ENCODE peak calls at places on chromosomes 2 and 18, in nine cellular contexts. One of them, this sample, is unnamed.

GRCh38 chr2:113806217-113806913 is 49.9 kb upstream of the SLC35F5 start:
- DNase-seq in NCI-H1930: no peak
- DNase-seq in MG63: no peak
- DNase-seq in RPMI7951: peak
- DNase-seq in bronchial epithelial cell: no peak
- DNase-seq in aorta: no peak
- DNase-seq in CMK: no peak
- DNase-seq in stromal cell of bone marrow: no peak
- DNase-seq in AG09309: no peak
- DNase-seq in this sample: peak

GRCh38 chr18:24395049-24395780 is 2.4 kb downstream of the OSBPL1A start:
- DNase-seq in NCI-H1930: no peak
- DNase-seq in MG63: no peak
- DNase-seq in RPMI7951: peak
- DNase-seq in bronchial epithelial cell: peak
- DNase-seq in aorta: no peak
- DNase-seq in CMK: no peak
- DNase-seq in stromal cell of bone marrow: no peak
- DNase-seq in AG09309: no peak
- DNase-seq in this sample: no peak

GRCh38 chr2:224671731-224672130 is 44.4 kb downstream of the CCDC195 start:
- DNase-seq in NCI-H1930: no peak
- DNase-seq in MG63: no peak
- DNase-seq in RPMI7951: no peak
- DNase-seq in bronchial epithelial cell: no peak
- DNase-seq in aorta: no peak
- DNase-seq in CMK: no peak
- DNase-seq in stromal cell of bone marrow: no peak
- DNase-seq in AG09309: no peak
- DNase-seq in this sample: peak

GRCh38 chr18:74110149-74110548 is 37.5 kb downstream of the FBXO15 start:
- DNase-seq in NCI-H1930: no peak
- DNase-seq in MG63: no peak
- DNase-seq in RPMI7951: no peak
- DNase-seq in bronchial epithelial cell: no peak
- DNase-seq in aorta: no peak
- DNase-seq in CMK: no peak
- DNase-seq in stromal cell of bone marrow: no peak
- DNase-seq in AG09309: no peak
- DNase-seq in this sample: no peak

GRCh38 chr2:38446418-38446817 is 69.3 kb upstream of the ATL2 start:
- DNase-seq in NCI-H1930: no peak
- DNase-seq in MG63: no peak
- DNase-seq in RPMI7951: peak
- DNase-seq in bronchial epithelial cell: no peak
- DNase-seq in aorta: no peak
- DNase-seq in CMK: no peak
- DNase-seq in stromal cell of bone marrow: no peak
- DNase-seq in AG09309: no peak
- DNase-seq in this sample: no peak

GRCh38 chr18:457533-457932 is 43.0 kb downstream of the COLEC12 start:
- DNase-seq in NCI-H1930: no peak
- DNase-seq in MG63: no peak
- DNase-seq in RPMI7951: no peak
- DNase-seq in bronchial epithelial cell: no peak
- DNase-seq in aorta: no peak
- DNase-seq in CMK: no peak
- DNase-seq in stromal cell of bone marrow: no peak
- DNase-seq in AG09309: no peak
- DNase-seq in this sample: no peak

GRCh38 chr18:34858188-34858587 is 148.1 kb downstream of the DTNA start:
- DNase-seq in NCI-H1930: no peak
- DNase-seq in MG63: no peak
- DNase-seq in RPMI7951: no peak
- DNase-seq in bronchial epithelial cell: no peak
- DNase-seq in aorta: no peak
- DNase-seq in CMK: no peak
- DNase-seq in stromal cell of bone marrow: no peak
- DNase-seq in AG09309: no peak
- DNase-seq in this sample: no peak

GRCh38 chr18:32759768-32760167 is 13.1 kb downstream of the KLHL14 start:
- DNase-seq in NCI-H1930: no peak
- DNase-seq in MG63: no peak
- DNase-seq in RPMI7951: no peak
- DNase-seq in bronchial epithelial cell: no peak
- DNase-seq in aorta: no peak
- DNase-seq in CMK: no peak
- DNase-seq in stromal cell of bone marrow: no peak
- DNase-seq in AG09309: no peak
- DNase-seq in this sample: no peak

GRCh38 chr2:234873828-234874173 is 78.0 kb upstream of the SH3BP4 start:
- DNase-seq in NCI-H1930: no peak
- DNase-seq in MG63: peak
- DNase-seq in RPMI7951: peak
- DNase-seq in bronchial epithelial cell: no peak
- DNase-seq in aorta: no peak
- DNase-seq in CMK: no peak
- DNase-seq in stromal cell of bone marrow: peak
- DNase-seq in AG09309: no peak
- DNase-seq in this sample: no peak

GRCh38 chr2:75094405-75094804 is 104.9 kb downstream of the TACR1 start:
- DNase-seq in NCI-H1930: no peak
- DNase-seq in MG63: no peak
- DNase-seq in RPMI7951: no peak
- DNase-seq in bronchial epithelial cell: no peak
- DNase-seq in aorta: no peak
- DNase-seq in CMK: no peak
- DNase-seq in stromal cell of bone marrow: no peak
- DNase-seq in AG09309: no peak
- DNase-seq in this sample: no peak

GRCh38 chr2:73107211-73107926 is 5.4 kb downstream of the RAB11FIP5 start:
- DNase-seq in NCI-H1930: no peak
- DNase-seq in MG63: peak
- DNase-seq in RPMI7951: peak
- DNase-seq in bronchial epithelial cell: no peak
- DNase-seq in aorta: peak
- DNase-seq in CMK: no peak
- DNase-seq in stromal cell of bone marrow: no peak
- DNase-seq in AG09309: no peak
- DNase-seq in this sample: peak

GRCh38 chr18:58290059-58290747 is 246.2 kb downstream of the NEDD4L start:
- DNase-seq in NCI-H1930: no peak
- DNase-seq in MG63: peak
- DNase-seq in RPMI7951: no peak
- DNase-seq in bronchial epithelial cell: peak
- DNase-seq in aorta: no peak
- DNase-seq in CMK: no peak
- DNase-seq in stromal cell of bone marrow: no peak
- DNase-seq in AG09309: no peak
- DNase-seq in this sample: no peak

GRCh38 chr2:27298391-27299080 is 9.7 kb downstream of the UCN start:
- DNase-seq in NCI-H1930: no peak
- DNase-seq in MG63: no peak
- DNase-seq in RPMI7951: no peak
- DNase-seq in bronchial epithelial cell: no peak
- DNase-seq in aorta: no peak
- DNase-seq in CMK: no peak
- DNase-seq in stromal cell of bone marrow: no peak
- DNase-seq in AG09309: no peak
- DNase-seq in this sample: no peak

GRCh38 chr18:66990909-66991308 is 387.0 kb upstream of the CDH19 start:
- DNase-seq in NCI-H1930: no peak
- DNase-seq in MG63: no peak
- DNase-seq in RPMI7951: no peak
- DNase-seq in bronchial epithelial cell: no peak
- DNase-seq in aorta: no peak
- DNase-seq in CMK: no peak
- DNase-seq in stromal cell of bone marrow: no peak
- DNase-seq in AG09309: no peak
- DNase-seq in this sample: no peak

GRCh38 chr2:40332096-40332826 is 119.6 kb downstream of the SLC8A1 start:
- DNase-seq in NCI-H1930: no peak
- DNase-seq in MG63: peak
- DNase-seq in RPMI7951: peak
- DNase-seq in bronchial epithelial cell: peak
- DNase-seq in aorta: no peak
- DNase-seq in CMK: no peak
- DNase-seq in stromal cell of bone marrow: no peak
- DNase-seq in AG09309: no peak
- DNase-seq in this sample: no peak

GRCh38 chr18:29163596-29163995 is 986.7 kb upstream of the CDH2 start:
- DNase-seq in NCI-H1930: no peak
- DNase-seq in MG63: no peak
- DNase-seq in RPMI7951: no peak
- DNase-seq in bronchial epithelial cell: no peak
- DNase-seq in aorta: no peak
- DNase-seq in CMK: no peak
- DNase-seq in stromal cell of bone marrow: peak
- DNase-seq in AG09309: no peak
- DNase-seq in this sample: no peak

GRCh38 chr2:72142743-72143440 is 4.8 kb downstream of the CYP26B1 start:
- DNase-seq in NCI-H1930: no peak
- DNase-seq in MG63: peak
- DNase-seq in RPMI7951: no peak
- DNase-seq in bronchial epithelial cell: no peak
- DNase-seq in aorta: peak
- DNase-seq in CMK: no peak
- DNase-seq in stromal cell of bone marrow: no peak
- DNase-seq in AG09309: no peak
- DNase-seq in this sample: no peak

GRCh38 chr2:46306320-46306719 is 9.1 kb downstream of the EPAS1 start:
- DNase-seq in NCI-H1930: peak
- DNase-seq in MG63: no peak
- DNase-seq in RPMI7951: no peak
- DNase-seq in bronchial epithelial cell: peak
- DNase-seq in aorta: no peak
- DNase-seq in CMK: no peak
- DNase-seq in stromal cell of bone marrow: no peak
- DNase-seq in AG09309: no peak
- DNase-seq in this sample: no peak

GRCh38 chr2:161418715-161419337 is 2.7 kb downstream of the TBR1 start:
- DNase-seq in NCI-H1930: no peak
- DNase-seq in MG63: peak
- DNase-seq in RPMI7951: peak
- DNase-seq in bronchial epithelial cell: no peak
- DNase-seq in aorta: no peak
- DNase-seq in CMK: no peak
- DNase-seq in stromal cell of bone marrow: no peak
- DNase-seq in AG09309: no peak
- DNase-seq in this sample: peak

GRCh38 chr2:134280231-134280630 is 26.4 kb downstream of the MGAT5 start:
- DNase-seq in NCI-H1930: no peak
- DNase-seq in MG63: no peak
- DNase-seq in RPMI7951: no peak
- DNase-seq in bronchial epithelial cell: no peak
- DNase-seq in aorta: no peak
- DNase-seq in CMK: no peak
- DNase-seq in stromal cell of bone marrow: no peak
- DNase-seq in AG09309: no peak
- DNase-seq in this sample: no peak

GRCh38 chr2:65660340-65660739 is 227.9 kb upstream of the SPRED2 start:
- DNase-seq in NCI-H1930: no peak
- DNase-seq in MG63: peak
- DNase-seq in RPMI7951: no peak
- DNase-seq in bronchial epithelial cell: no peak
- DNase-seq in aorta: no peak
- DNase-seq in CMK: no peak
- DNase-seq in stromal cell of bone marrow: no peak
- DNase-seq in AG09309: no peak
- DNase-seq in this sample: no peak

GRCh38 chr2:46097714-46098480 is 199.3 kb upstream of the EPAS1 start:
- DNase-seq in NCI-H1930: no peak
- DNase-seq in MG63: peak
- DNase-seq in RPMI7951: peak
- DNase-seq in bronchial epithelial cell: peak
- DNase-seq in aorta: no peak
- DNase-seq in CMK: no peak
- DNase-seq in stromal cell of bone marrow: peak
- DNase-seq in AG09309: peak
- DNase-seq in this sample: peak

GRCh38 chr2:64793701-64794100 is 140.0 kb upstream of the SERTAD2 start:
- DNase-seq in NCI-H1930: no peak
- DNase-seq in MG63: no peak
- DNase-seq in RPMI7951: no peak
- DNase-seq in bronchial epithelial cell: peak
- DNase-seq in aorta: no peak
- DNase-seq in CMK: no peak
- DNase-seq in stromal cell of bone marrow: no peak
- DNase-seq in AG09309: no peak
- DNase-seq in this sample: no peak

GRCh38 chr2:114083717-114084387 is 194.0 kb downstream of the ACTR3 start:
- DNase-seq in NCI-H1930: no peak
- DNase-seq in MG63: no peak
- DNase-seq in RPMI7951: no peak
- DNase-seq in bronchial epithelial cell: no peak
- DNase-seq in aorta: no peak
- DNase-seq in CMK: no peak
- DNase-seq in stromal cell of bone marrow: no peak
- DNase-seq in AG09309: no peak
- DNase-seq in this sample: no peak

GRCh38 chr2:200188851-200189250 is 117.6 kb upstream of the SPATS2L start:
- DNase-seq in NCI-H1930: no peak
- DNase-seq in MG63: no peak
- DNase-seq in RPMI7951: peak
- DNase-seq in bronchial epithelial cell: peak
- DNase-seq in aorta: no peak
- DNase-seq in CMK: no peak
- DNase-seq in stromal cell of bone marrow: no peak
- DNase-seq in AG09309: no peak
- DNase-seq in this sample: peak

GRCh38 chr2:97849881-97850540 is 136.6 kb downstream of the ZAP70 start:
- DNase-seq in NCI-H1930: no peak
- DNase-seq in MG63: no peak
- DNase-seq in RPMI7951: peak
- DNase-seq in bronchial epithelial cell: peak
- DNase-seq in aorta: no peak
- DNase-seq in CMK: no peak
- DNase-seq in stromal cell of bone marrow: no peak
- DNase-seq in AG09309: no peak
- DNase-seq in this sample: peak

GRCh38 chr2:195369217-195369587 is 287.8 kb upstream of the SLC39A10 start:
- DNase-seq in NCI-H1930: no peak
- DNase-seq in MG63: no peak
- DNase-seq in RPMI7951: no peak
- DNase-seq in bronchial epithelial cell: no peak
- DNase-seq in aorta: no peak
- DNase-seq in CMK: no peak
- DNase-seq in stromal cell of bone marrow: no peak
- DNase-seq in AG09309: no peak
- DNase-seq in this sample: no peak

GRCh38 chr2:170092475-170092874 is 85.5 kb upstream of the MYO3B start:
- DNase-seq in NCI-H1930: no peak
- DNase-seq in MG63: no peak
- DNase-seq in RPMI7951: no peak
- DNase-seq in bronchial epithelial cell: peak
- DNase-seq in aorta: no peak
- DNase-seq in CMK: no peak
- DNase-seq in stromal cell of bone marrow: no peak
- DNase-seq in AG09309: no peak
- DNase-seq in this sample: no peak

GRCh38 chr2:182101263-182101662 is 115.6 kb downstream of the PPP1R1C start:
- DNase-seq in NCI-H1930: no peak
- DNase-seq in MG63: no peak
- DNase-seq in RPMI7951: peak
- DNase-seq in bronchial epithelial cell: peak
- DNase-seq in aorta: no peak
- DNase-seq in CMK: peak
- DNase-seq in stromal cell of bone marrow: no peak
- DNase-seq in AG09309: no peak
- DNase-seq in this sample: peak

GRCh38 chr2:9423922-9424272 is 443 bp downstream of the CPSF3 start:
- DNase-seq in NCI-H1930: no peak
- DNase-seq in MG63: no peak
- DNase-seq in RPMI7951: peak
- DNase-seq in bronchial epithelial cell: peak
- DNase-seq in aorta: no peak
- DNase-seq in CMK: no peak
- DNase-seq in stromal cell of bone marrow: no peak
- DNase-seq in AG09309: no peak
- DNase-seq in this sample: no peak

GRCh38 chr2:85525567-85525966 is 13.4 kb upstream of the MAT2A start:
- DNase-seq in NCI-H1930: no peak
- DNase-seq in MG63: no peak
- DNase-seq in RPMI7951: no peak
- DNase-seq in bronchial epithelial cell: no peak
- DNase-seq in aorta: no peak
- DNase-seq in CMK: no peak
- DNase-seq in stromal cell of bone marrow: no peak
- DNase-seq in AG09309: no peak
- DNase-seq in this sample: no peak